ENCODE peak calls at places on chromosomes 12 and 14, in nine cellular contexts. C, L, T, W, H, M, S, G and R are unnamed samples.
A peak's percentile ranks its signal among the peaks of the same experiment; 100 is the strongest.

GRCh38 chr14:95062946-95063345 is 94.4 kb downstream of the DICER1 start:
- DNase-seq in C (no peak), L (no peak), T (no peak), W (no peak), H (no peak), M (no peak), S (no peak), G (no peak), R (no peak)

GRCh38 chr14:65356327-65356836 is 56.1 kb upstream of the FUT8 start:
- DNase-seq in C (peak; percentile 92), L (no peak), T (no peak), W (no peak), H (no peak), M (peak; percentile 90), S (no peak), G (no peak), R (no peak)

GRCh38 chr14:73696466-73697390 is 17.5 kb downstream of the PNMA1 start:
- DNase-seq in C (peak; percentile 84), L (no peak), T (no peak), W (no peak), H (peak; percentile 65), M (peak; percentile 57), S (no peak), G (no peak), R (no peak)

GRCh38 chr14:20679907-20680306 is 4.5 kb upstream of the RNASE4 start:
- DNase-seq in C (peak; percentile 37), L (no peak), T (peak; percentile 44), W (peak; percentile 46), H (no peak), M (peak; percentile 57), S (no peak), G (no peak), R (no peak)

GRCh38 chr12:129994634-129995033 is 90.8 kb upstream of the TMEM132D start:
- DNase-seq in C (no peak), L (no peak), T (no peak), W (no peak), H (no peak), M (no peak), S (no peak), G (no peak), R (no peak)

GRCh38 chr12:113860950-113861349 is 105.2 kb downstream of the RBM19 start:
- DNase-seq in C (peak; percentile 98), L (no peak), T (no peak), W (no peak), H (no peak), M (peak; percentile 87), S (no peak), G (no peak), R (no peak)

GRCh38 chr14:54786816-54787215 is 115.8 kb downstream of the GCH1 start:
- DNase-seq in C (no peak), L (no peak), T (no peak), W (no peak), H (no peak), M (no peak), S (no peak), G (no peak), R (no peak)

GRCh38 chr12:79006306-79006705 is 141.7 kb downstream of the SYT1 start:
- DNase-seq in C (peak; percentile 21), L (no peak), T (no peak), W (no peak), H (no peak), M (peak; percentile 25), S (no peak), G (no peak), R (no peak)

GRCh38 chr14:72894623-72895378 is 900 bp upstream of the DPF3 start:
- DNase-seq in C (no peak), L (no peak), T (peak; percentile 48), W (peak; percentile 59), H (no peak), M (no peak), S (peak; percentile 20), G (peak; percentile 31), R (no peak)

GRCh38 chr12:16063728-16064127 is 152.6 kb downstream of the DERA start:
- DNase-seq in C (peak; percentile 4), L (no peak), T (no peak), W (no peak), H (no peak), M (peak; percentile 37), S (no peak), G (no peak), R (no peak)

GRCh38 chr12:132776816-132777568 is 15.4 kb upstream of the ANKLE2 start:
- DNase-seq in C (peak; percentile 76), L (peak; percentile 32), T (no peak), W (no peak), H (no peak), M (peak; percentile 61), S (no peak), G (no peak), R (no peak)

GRCh38 chr12:6345319-6346071 is 3.6 kb upstream of the TNFRSF1A start:
- DNase-seq in C (peak; percentile 99), L (peak; percentile 86), T (no peak), W (no peak), H (no peak), M (peak; percentile 98), S (no peak), G (no peak), R (no peak)

GRCh38 chr14:104610749-104611310 is 6.3 kb upstream of the TMEM179 start:
- DNase-seq in C (no peak), L (no peak), T (no peak), W (no peak), H (no peak), M (no peak), S (no peak), G (no peak), R (no peak)

GRCh38 chr12:104793280-104793679 is 164.8 kb downstream of the SLC41A2 start:
- DNase-seq in C (peak; percentile 9), L (no peak), T (no peak), W (no peak), H (no peak), M (peak; percentile 97), S (no peak), G (no peak), R (no peak)

GRCh38 chr12:29769162-29769820 is 14.5 kb downstream of the TMTC1 start:
- DNase-seq in C (peak; percentile 94), L (peak; percentile 23), T (no peak), W (no peak), H (no peak), M (peak; percentile 95), S (no peak), G (no peak), R (no peak)

GRCh38 chr14:33342299-33342974 is 403.8 kb downstream of the NPAS3 start:
- DNase-seq in C (no peak), L (no peak), T (no peak), W (no peak), H (no peak), M (no peak), S (no peak), G (no peak), R (no peak)
- TF ChIP-seq CTCF in C (no peak), L (no peak), T (no peak), W (no peak), H (no peak), M (no peak), S (no peak), G (no peak), R (no peak)

DNA sequence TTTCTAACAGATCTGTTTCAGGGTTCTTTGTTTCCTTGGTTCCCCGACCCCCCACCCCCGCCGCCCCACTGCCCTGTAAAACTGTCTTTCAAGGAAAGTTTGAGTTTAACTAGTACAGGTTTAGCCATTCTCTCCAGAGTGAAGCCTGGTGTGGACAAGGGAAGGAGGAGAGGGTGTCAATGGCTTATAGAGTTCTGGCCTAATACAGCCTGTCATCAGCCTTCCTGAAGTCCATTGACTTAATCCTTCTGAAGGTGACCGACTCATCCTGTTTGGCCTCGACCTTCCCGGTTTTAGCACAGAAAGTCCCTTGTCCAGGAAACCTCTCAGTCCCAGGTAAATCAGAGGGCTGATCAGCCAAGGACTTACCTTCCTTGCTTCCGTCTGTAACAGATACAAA is 11.0 kb upstream of the P2RX4 start:
- DNase-seq in C (no peak), L (no peak), T (no peak), W (no peak), H (no peak), M (no peak), S (no peak), G (no peak), R (no peak)
- TF ChIP-seq CTCF in C (no peak), L (no peak), T (no peak), W (no peak), H (no peak), M (no peak), S (no peak), G (no peak), R (no peak)

GRCh38 chr12:109065154-109065852 is 12.9 kb downstream of the USP30 start:
- DNase-seq in C (no peak), L (no peak), T (no peak), W (no peak), H (no peak), M (no peak), S (no peak), G (no peak), R (no peak)

GRCh38 chr12:109074866-109075265 is 18.4 kb downstream of the ALKBH2 start:
- DNase-seq in C (no peak), L (no peak), T (no peak), W (no peak), H (no peak), M (no peak), S (no peak), G (no peak), R (no peak)

GRCh38 chr12:109064143-109064542 is 11.8 kb downstream of the USP30 start:
- DNase-seq in C (no peak), L (no peak), T (no peak), W (no peak), H (no peak), M (no peak), S (no peak), G (no peak), R (no peak)

GRCh38 chr12:109065853-109066193 is 13.4 kb downstream of the USP30 start:
- DNase-seq in C (no peak), L (no peak), T (no peak), W (no peak), H (no peak), M (no peak), S (no peak), G (no peak), R (no peak)

GRCh38 chr12:109069307-109070231 is 17.2 kb downstream of the USP30 start:
- DNase-seq in C (no peak), L (no peak), T (peak; percentile 16), W (peak; percentile 81), H (no peak), M (no peak), S (no peak), G (peak; percentile 9), R (no peak)
- TF ChIP-seq CTCF in C (no peak), L (no peak), T (no peak), W (peak; percentile 22), H (no peak), M (no peak), S (no peak), G (no peak), R (no peak)

GRCh38 chr12:117470804-117471203 is 109.4 kb upstream of the NOS1 start:
- DNase-seq in C (no peak), L (no peak), T (no peak), W (no peak), H (no peak), M (no peak), S (no peak), G (no peak), R (no peak)
- TF ChIP-seq CTCF in C (no peak), L (no peak), T (peak; percentile 47), W (peak; percentile 57), H (peak; percentile 11), M (peak; percentile 11), S (no peak), G (peak; percentile 91), R (no peak)

GRCh38 chr12:54935235-54935951 is 49.2 kb downstream of the TESPA1 start:
- DNase-seq in C (peak; percentile 91), L (no peak), T (no peak), W (no peak), H (peak; percentile 77), M (peak; percentile 87), S (no peak), G (no peak), R (no peak)
- TF ChIP-seq CTCF in C (no peak), L (no peak), T (no peak), W (no peak), H (no peak), M (no peak), S (no peak), G (no peak), R (no peak)